ENCODE peak calls at places on chromosome X, in nine cellular contexts. W, I, S, K, R, J, D, Z and C are unnamed samples.

GRCh38 chrX:23557070-23557469 is 110.2 kb upstream of the PRDX4 start:
- DNase-seq in Z (no peak), R (no peak), S (no peak), W (no peak), K (no peak), J (no peak), I (no peak), D (no peak), C (no peak)

GRCh38 chrX:110022555-110023448 is 19.9 kb downstream of the TMEM164 start:
- DNase-seq in Z (peak; percentile 38), W (no peak), R (no peak), D (no peak), J (no peak), I (no peak), S (no peak), K (no peak), C (no peak)

GRCh38 chrX:47581731-47582647 is at the start of gene TIMP1:
- DNase-seq in J (peak; percentile 88), D (peak; percentile 92), S (peak; percentile 96), R (peak; percentile 84), W (peak; percentile 88), K (peak; percentile 71), Z (peak; percentile 70), I (peak; percentile 71), C (peak; percentile 89)

GRCh38 chrX:18951032-18951431 is 32.9 kb downstream of the PHKA2 start:
- DNase-seq in W (no peak), Z (no peak), J (no peak), S (no peak), R (no peak), K (no peak), I (no peak), D (no peak), C (no peak)

GRCh38 chrX:68307767-68308166 is 125.5 kb downstream of the OPHN1 start:
- DNase-seq in D (peak; percentile 74), S (peak; percentile 76), K (no peak), R (peak; percentile 11), Z (peak; percentile 32), I (no peak), J (no peak), W (no peak), C (peak; percentile 22)

GRCh38 chrX:118519411-118520205 is 24.0 kb downstream of the DOCK11 start:
- DNase-seq in S (peak; percentile 72), W (no peak), D (peak; percentile 22), J (no peak), K (no peak), R (no peak), Z (no peak), I (no peak), C (no peak)

GRCh38 chrX:74280759-74281158 is 23.2 kb upstream of the ZCCHC13 start:
- DNase-seq in K (no peak), J (no peak), D (no peak), W (no peak), Z (no peak), R (no peak), I (no peak), S (no peak), C (no peak)

GRCh38 chrX:72394518-72395163 is 88.9 kb upstream of the CITED1 start:
- DNase-seq in K (no peak), S (peak; percentile 44), Z (peak; percentile 77), R (peak; percentile 5), W (no peak), I (no peak), D (no peak), J (no peak), C (peak; percentile 52)

GRCh38 chrX:19875051-19875432 is 12.4 kb downstream of the SH3KBP1 start:
- DNase-seq in R (no peak), D (peak; percentile 81), Z (no peak), W (no peak), S (peak; percentile 38), J (no peak), I (no peak), K (no peak), C (no peak)

GRCh38 chrX:143648705-143649104 is 12.8 kb upstream of the SLITRK4 start:
- DNase-seq in K (no peak), R (no peak), Z (no peak), I (no peak), S (no peak), D (peak; percentile 14), J (no peak), W (peak; percentile 30), C (no peak)